ENCODE peak calls at places on chromosome 14, in four cellular contexts. R is stimulated activated CD8-positive, alpha-beta memory T cell treated with anti-CD3 and anti-CD28 coated beads, Interleukin-15, amount 100 ng/mL, for 24 hours; Y is stimulated activated CD4-positive, alpha-beta T cell treated with anti-CD3 and anti-CD28 coated beads, Interleukin-1b, Interleukin-23, amount 100 ng/mL, for 24 hours; Q is H4. U is an unnamed sample.

GRCh38 chr14:22112004-22112403 is 438.4 kb upstream of the OR4E1 start:
- DNase-seq in R (peak), Y (peak), Q (no peak), U (no peak)

GRCh38 chr14:76701436-76701835 is 59.8 kb upstream of the VASH1 start:
- DNase-seq in Y (no peak), Q (no peak), R (no peak), U (no peak)

GRCh38 chr14:103561381-103562134 is 899 bp downstream of the BAG5 start:
- DNase-seq in Y (no peak), Q (no peak), R (peak), U (no peak)

GRCh38 chr14:91953170-91953985 is 5.9 kb upstream of the FBLN5 start:
- DNase-seq in Y (no peak), R (no peak), Q (no peak), U (no peak)

GRCh38 chr14:50383618-50384225 is 13.0 kb downstream of the CDKL1 start:
- DNase-seq in R (no peak), Q (no peak), Y (no peak), U (no peak)

GRCh38 chr14:100436745-100437406 is 113.7 kb downstream of the SLC25A47 start:
- DNase-seq in Y (no peak), Q (no peak), R (no peak), U (no peak)

GRCh38 chr14:75906680-75907280 is 75.0 kb downstream of the TGFB3 start:
- DNase-seq in Q (peak), R (peak), Y (peak), U (no peak)

GRCh38 chr14:68458840-68459469 is 333.9 kb downstream of the ZFP36L1 start:
- DNase-seq in Y (no peak), R (no peak), Q (peak), U (no peak)

GRCh38 chr14:98028156-98028555 is 1231.0 kb downstream of the VRK1 start:
- DNase-seq in R (no peak), Q (no peak), Y (no peak), U (no peak)

GRCh38 chr14:73753043-73753886 is 39.1 kb upstream of the PNMA1 start:
- DNase-seq in Y (no peak), R (no peak), Q (no peak), U (no peak)

GRCh38 chr14:68637106-68638021 is 155.5 kb downstream of the ZFP36L1 start:
- DNase-seq in Y (no peak), Q (no peak), R (no peak), U (peak)

GRCh38 chr14:65287264-65288131 is 125.0 kb upstream of the FUT8 start:
- DNase-seq in Y (no peak), Q (no peak), R (no peak), U (no peak)

GRCh38 chr14:40850191-40850590 is 756.5 kb upstream of the LRFN5 start:
- DNase-seq in R (no peak), Y (no peak), Q (no peak), U (no peak)

GRCh38 chr14:87628129-87628528 is 364.9 kb downstream of the GALC start:
- DNase-seq in R (no peak), Q (peak), Y (no peak), U (no peak)

GRCh38 chr14:95313707-95314106 is 6.0 kb downstream of the CLMN start:
- DNase-seq in R (no peak), Q (peak), Y (no peak), U (peak)

U was measured in suprapubic skin.